ENCODE peak calls at places on chromosomes 1 and 21, in four cellular contexts. One of them, this sample, is unnamed.

GRCh38 chr21:42406201-42406601 is 2.5 kb downstream of the UBASH3A start:
- DNase-seq in iris pigment epithelial cell: no peak
- DNase-seq in activated CD4-positive, alpha-beta T cell treated with anti-CD3 and anti-CD28 coated beads for 48 hours: peak
- DNase-seq in HuH-7.5: no peak
- DNase-seq in this sample: no peak

GRCh38 chr1:239736479-239736878 is 350.1 kb downstream of the CHRM3 start:
- DNase-seq in iris pigment epithelial cell: no peak
- DNase-seq in activated CD4-positive, alpha-beta T cell treated with anti-CD3 and anti-CD28 coated beads for 48 hours: no peak
- DNase-seq in HuH-7.5: no peak
- DNase-seq in this sample: no peak

GRCh38 chr1:37999434-38000232 is 5.7 kb downstream of the FHL3 start:
- DNase-seq in iris pigment epithelial cell: peak
- DNase-seq in activated CD4-positive, alpha-beta T cell treated with anti-CD3 and anti-CD28 coated beads for 48 hours: no peak
- DNase-seq in HuH-7.5: no peak
- DNase-seq in this sample: peak

GRCh38 chr21:32392299-32392879 is 423 bp downstream of the URB1 start:
- DNase-seq in iris pigment epithelial cell: peak
- DNase-seq in activated CD4-positive, alpha-beta T cell treated with anti-CD3 and anti-CD28 coated beads for 48 hours: peak
- DNase-seq in HuH-7.5: no peak
- DNase-seq in this sample: no peak

GRCh38 chr1:28026329-28026728 is 62.1 kb downstream of the EYA3 start:
- DNase-seq in iris pigment epithelial cell: no peak
- DNase-seq in activated CD4-positive, alpha-beta T cell treated with anti-CD3 and anti-CD28 coated beads for 48 hours: no peak
- DNase-seq in HuH-7.5: no peak
- DNase-seq in this sample: no peak

GRCh38 chr1:13700521-13701273 is 709 bp downstream of the PRDM2 start:
- DNase-seq in iris pigment epithelial cell: no peak
- DNase-seq in activated CD4-positive, alpha-beta T cell treated with anti-CD3 and anti-CD28 coated beads for 48 hours: peak
- DNase-seq in HuH-7.5: no peak
- DNase-seq in this sample: peak

GRCh38 chr1:206809504-206810084 is 37.3 kb upstream of the IL10 start:
- DNase-seq in iris pigment epithelial cell: peak
- DNase-seq in activated CD4-positive, alpha-beta T cell treated with anti-CD3 and anti-CD28 coated beads for 48 hours: peak
- DNase-seq in HuH-7.5: no peak
- DNase-seq in this sample: peak

GRCh38 chr21:46152939-46153258 is 2.5 kb downstream of the FTCD start:
- DNase-seq in iris pigment epithelial cell: no peak
- DNase-seq in activated CD4-positive, alpha-beta T cell treated with anti-CD3 and anti-CD28 coated beads for 48 hours: no peak
- DNase-seq in HuH-7.5: no peak
- DNase-seq in this sample: no peak

GRCh38 chr1:162384601-162385279 is 3.2 kb downstream of the C1orf226 start:
- DNase-seq in iris pigment epithelial cell: no peak
- DNase-seq in activated CD4-positive, alpha-beta T cell treated with anti-CD3 and anti-CD28 coated beads for 48 hours: no peak
- DNase-seq in HuH-7.5: no peak
- DNase-seq in this sample: no peak

GRCh38 chr1:24970399-24970753 is 40.3 kb upstream of the RUNX3 start:
- DNase-seq in iris pigment epithelial cell: peak
- DNase-seq in activated CD4-positive, alpha-beta T cell treated with anti-CD3 and anti-CD28 coated beads for 48 hours: no peak
- DNase-seq in HuH-7.5: no peak
- DNase-seq in this sample: peak

GRCh38 chr1:61269648-61270047 is 187.3 kb downstream of the NFIA start:
- DNase-seq in iris pigment epithelial cell: no peak
- DNase-seq in activated CD4-positive, alpha-beta T cell treated with anti-CD3 and anti-CD28 coated beads for 48 hours: no peak
- DNase-seq in HuH-7.5: no peak
- DNase-seq in this sample: no peak

This sample was measured in IMR-90.